ENCODE peak calls at places on chromosomes 12 and 14, in five cellular contexts. N, L, Z, F and O are unnamed samples.

GRCh38 chr14:81401420-81402122 is 1.4 kb upstream of the STON2 start:
- DNase-seq in F (no peak), L (no peak), N (peak), Z (no peak), O (no peak)

GRCh38 chr12:68406134-68406576 is 74.0 kb upstream of the MDM1 start:
- DNase-seq in N (no peak), F (peak), Z (no peak), L (no peak), O (peak)

GRCh38 chr14:45838597-45838996 is 585.6 kb upstream of the MIS18BP1 start:
- DNase-seq in Z (peak), F (no peak), N (no peak), L (no peak), O (no peak)

GRCh38 chr12:34033628-34034296 is 11.5 kb downstream of the ALG10 start:
- DNase-seq in Z (peak), L (no peak), N (peak), F (no peak), O (no peak)

GRCh38 chr14:105528859-105529505 is 2.6 kb downstream of the TMEM121 start:
- DNase-seq in F (no peak), L (no peak), N (peak), Z (peak), O (no peak)

GRCh38 chr12:132375747-132376463 is 46.5 kb upstream of the GALNT9 start:
- DNase-seq in Z (no peak), L (no peak), N (no peak), F (no peak), O (no peak)

GRCh38 chr12:131245564-131246355 is 292.1 kb downstream of the ADGRD1 start:
- DNase-seq in Z (no peak), L (no peak), F (no peak), N (no peak), O (no peak)

GRCh38 chr14:94115068-94115591 is 4.6 kb downstream of the IFI27 start:
- DNase-seq in Z (no peak), N (peak), F (peak), L (no peak), O (no peak)

GRCh38 chr12:11805043-11805442 is 155.6 kb downstream of the ETV6 start:
- DNase-seq in L (no peak), Z (no peak), F (no peak), N (no peak), O (no peak)

GRCh38 chr14:104283197-104284106 is 145.1 kb downstream of the KIF26A start:
- DNase-seq in L (no peak), N (no peak), Z (no peak), F (no peak), O (no peak)

GRCh38 chr12:123085730-123086487 is 65.0 kb downstream of the PITPNM2 start:
- DNase-seq in L (peak), Z (no peak), N (peak), F (peak), O (no peak)

GRCh38 chr12:113247123-113248045 is 26.1 kb downstream of the TPCN1 start:
- DNase-seq in F (no peak), Z (no peak), L (no peak), N (no peak), O (no peak)

GRCh38 chr12:27474344-27474743 is 27.8 kb downstream of the SMCO2 start:
- DNase-seq in Z (no peak), N (no peak), F (no peak), L (no peak), O (no peak)

GRCh38 chr12:106962291-106962690 is 6.6 kb downstream of the TMEM263 start:
- DNase-seq in F (no peak), N (no peak), Z (no peak), L (no peak), O (no peak)

GRCh38 chr12:28456934-28457710 is 266.9 kb downstream of the CCDC91 start:
- DNase-seq in L (no peak), Z (no peak), N (no peak), F (no peak), O (no peak)

GRCh38 chr12:13425766-13426165 is 229.2 kb downstream of the EMP1 start:
- DNase-seq in N (no peak), Z (no peak), L (no peak), F (no peak), O (no peak)

GRCh38 chr14:72318648-72319047 is 386.4 kb downstream of the RGS6 start:
- DNase-seq in N (no peak), Z (no peak), F (no peak), L (no peak), O (no peak)

GRCh38 chr14:22002860-22003284 is 329.3 kb upstream of the OR4E1 start:
- DNase-seq in L (peak), F (no peak), N (peak), Z (no peak), O (no peak)

GRCh38 chr14:71116206-71117122 is 209.2 kb downstream of the PCNX1 start:
- DNase-seq in F (no peak), Z (peak), N (no peak), L (no peak), O (no peak)